ENCODE peak calls at places on chromosomes 12 and 14, in six cellular contexts. L is HCT116; V is effector memory CD4-positive, alpha-beta T cell; O is right lobe of liver; T is iPS DF 6.9; K is A673. G is an unnamed sample.

GRCh38 chr12:69329669-69330428 is 18.3 kb upstream of the LYZ start:
- DNase-seq in L (no peak), V (no peak), O (no peak), T (no peak), K (no peak), G (no peak)

GRCh38 chr14:92135269-92135668 is 13.5 kb downstream of the CPSF2 start:
- DNase-seq in L (peak; percentile 35), V (no peak), O (no peak), T (no peak), K (peak; percentile 26), G (no peak)

GRCh38 chr14:41925409-41925808 is 318.7 kb downstream of the LRFN5 start:
- DNase-seq in L (peak; percentile 10), V (no peak), O (no peak), T (no peak), K (peak; percentile 80), G (no peak)

GRCh38 chr14:68688872-68689371 is 103.9 kb downstream of the ZFP36L1 start:
- DNase-seq in L (no peak), V (no peak), O (no peak), T (no peak), K (peak; percentile 51), G (peak; percentile 41)

GRCh38 chr12:27488479-27488878 is 35.5 kb upstream of the PPFIBP1 start:
- DNase-seq in L (no peak), V (no peak), O (no peak), T (no peak), K (no peak), G (no peak)

GRCh38 chr12:54431911-54432814 is 13.1 kb upstream of the ITGA5 start:
- DNase-seq in L (no peak), V (no peak), O (no peak), T (no peak), K (peak; percentile 85), G (no peak)

GRCh38 chr12:22574921-22575320 is 30.6 kb upstream of the C2CD5 start:
- DNase-seq in L (no peak), V (no peak), O (no peak), T (no peak), K (no peak), G (no peak)

GRCh38 chr12:26499979-26500640 is 304.7 kb downstream of the SSPN start:
- DNase-seq in L (no peak), V (no peak), O (no peak), T (no peak), K (peak; percentile 58), G (no peak)

GRCh38 chr12:77133566-77133965 is 68.2 kb upstream of the E2F7 start:
- DNase-seq in L (no peak), V (no peak), O (no peak), T (peak; percentile 50), K (peak; percentile 76), G (no peak)

GRCh38 chr12:14239935-14240872 is 125.3 kb upstream of the ATF7IP start:
- DNase-seq in L (no peak), V (no peak), O (no peak), T (no peak), K (peak; percentile 82), G (no peak)

GRCh38 chr12:57476993-57477709 is 2.5 kb downstream of the ARHGAP9 start:
- DNase-seq in L (no peak), V (no peak), O (no peak), T (no peak), K (no peak), G (no peak)

GRCh38 chr14:36301159-36301558 is 19.3 kb downstream of the MBIP start:
- DNase-seq in L (no peak), V (no peak), O (no peak), T (no peak), K (no peak), G (no peak)

GRCh38 chr12:57727758-57728395 is 10.7 kb downstream of the AGAP2 start:
- DNase-seq in L (no peak), V (no peak), O (peak; percentile 55), T (no peak), K (no peak), G (no peak)

GRCh38 chr12:128245106-128245505 is 21.9 kb upstream of the TMEM132C start:
- DNase-seq in L (no peak), V (no peak), O (no peak), T (no peak), K (no peak), G (no peak)

GRCh38 chr14:23067847-23068791 is 10.8 kb upstream of the CDH24 start:
- DNase-seq in L (no peak), V (no peak), O (no peak), T (no peak), K (peak; percentile 28), G (no peak)

GRCh38 chr14:69171569-69171968 is 18.6 kb upstream of the DCAF5 start:
- DNase-seq in L (no peak), V (no peak), O (no peak), T (no peak), K (no peak), G (no peak)

GRCh38 chr14:70785556-70785955 is 23.8 kb downstream of the MAP3K9 start:
- DNase-seq in L (no peak), V (no peak), O (no peak), T (no peak), K (no peak), G (no peak)

GRCh38 chr14:39275395-39275794 is 41.7 kb downstream of the MIA2 start:
- DNase-seq in L (no peak), V (no peak), O (no peak), T (no peak), K (no peak), G (no peak)

GRCh38 chr14:87999282-87999681 is 5.7 kb upstream of the GPR65 start:
- DNase-seq in L (no peak), V (no peak), O (no peak), T (no peak), K (no peak), G (no peak)

GRCh38 chr12:28602760-28603638 is 412.7 kb downstream of the CCDC91 start:
- DNase-seq in L (no peak), V (no peak), O (no peak), T (no peak), K (no peak), G (no peak)

GRCh38 chr12:49808686-49809368 is 19.4 kb downstream of the NCKAP5L start:
- DNase-seq in L (no peak), V (no peak), O (no peak), T (no peak), K (no peak), G (no peak)

GRCh38 chr12:3379079-3379478 is 111.9 kb upstream of the PRMT8 start:
- DNase-seq in L (no peak), V (no peak), O (no peak), T (no peak), K (no peak), G (no peak)

GRCh38 chr14:35416108-35416750 is 11.7 kb upstream of the NFKBIA start:
- DNase-seq in L (no peak), V (peak; percentile 73), O (no peak), T (no peak), K (no peak), G (no peak)

GRCh38 chr12:50314629-50315312 is 31.5 kb upstream of the LIMA1 start:
- DNase-seq in L (no peak), V (no peak), O (no peak), T (peak; percentile 35), K (peak; percentile 75), G (no peak)

GRCh38 chr12:4274960-4275868 is 1.7 kb downstream of the CCND2 start:
- DNase-seq in L (no peak), V (no peak), O (no peak), T (no peak), K (no peak), G (no peak)

GRCh38 chr12:5171701-5172100 is 128.0 kb downstream of the KCNA5 start:
- DNase-seq in L (peak; percentile 23), V (no peak), O (no peak), T (peak; percentile 54), K (peak; percentile 37), G (no peak)

GRCh38 chr12:45725631-45726593 is 3.6 kb upstream of the ARID2 start:
- DNase-seq in L (no peak), V (no peak), O (no peak), T (no peak), K (peak; percentile 66), G (no peak)

DNA sequence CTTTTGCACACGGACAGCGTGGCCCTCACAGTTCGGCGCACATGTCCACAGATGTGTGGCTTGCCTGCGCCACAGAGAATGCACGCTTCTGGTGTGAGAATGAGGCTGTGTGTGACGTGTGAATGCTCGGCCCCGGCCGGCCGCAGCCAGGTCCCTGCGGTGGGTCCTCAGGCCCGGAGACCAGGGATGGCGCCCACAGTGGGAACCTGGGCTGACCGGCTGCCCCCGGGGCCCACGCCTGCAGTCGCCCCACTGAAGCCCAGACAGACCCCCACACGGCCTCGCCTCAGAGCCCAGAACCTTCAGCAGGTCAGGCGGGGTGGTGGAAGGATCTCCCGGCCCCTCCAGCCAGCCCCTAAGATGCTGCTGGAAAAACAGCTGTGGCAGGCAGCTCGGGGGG is 4.6 kb upstream of the C14orf180 start:
- DNase-seq in L (no peak), V (no peak), O (no peak), T (no peak), K (no peak), G (no peak)
- H3K4me1 ChIP-seq in L (no peaks in the 10 kb centered on the region), V (no peaks in the 10 kb centered on the region), O (no peaks in the 10 kb centered on the region), T (no peaks in the 10 kb centered on the region), K (no peaks in the 10 kb centered on the region), G (no peaks in the 10 kb centered on the region)

GRCh38 chr12:24404086-24404815 is 454.8 kb upstream of the SOX5 start:
- DNase-seq in L (no peak), V (no peak), O (no peak), T (no peak), K (no peak), G (no peak)
- H3K4me1 ChIP-seq in L (no peaks in the 10 kb centered on the region), V (no peaks in the 10 kb centered on the region), O (no peaks in the 10 kb centered on the region), T (no peaks in the 10 kb centered on the region), K (no peaks in the 10 kb centered on the region), G (no peaks in the 10 kb centered on the region)

DNA sequence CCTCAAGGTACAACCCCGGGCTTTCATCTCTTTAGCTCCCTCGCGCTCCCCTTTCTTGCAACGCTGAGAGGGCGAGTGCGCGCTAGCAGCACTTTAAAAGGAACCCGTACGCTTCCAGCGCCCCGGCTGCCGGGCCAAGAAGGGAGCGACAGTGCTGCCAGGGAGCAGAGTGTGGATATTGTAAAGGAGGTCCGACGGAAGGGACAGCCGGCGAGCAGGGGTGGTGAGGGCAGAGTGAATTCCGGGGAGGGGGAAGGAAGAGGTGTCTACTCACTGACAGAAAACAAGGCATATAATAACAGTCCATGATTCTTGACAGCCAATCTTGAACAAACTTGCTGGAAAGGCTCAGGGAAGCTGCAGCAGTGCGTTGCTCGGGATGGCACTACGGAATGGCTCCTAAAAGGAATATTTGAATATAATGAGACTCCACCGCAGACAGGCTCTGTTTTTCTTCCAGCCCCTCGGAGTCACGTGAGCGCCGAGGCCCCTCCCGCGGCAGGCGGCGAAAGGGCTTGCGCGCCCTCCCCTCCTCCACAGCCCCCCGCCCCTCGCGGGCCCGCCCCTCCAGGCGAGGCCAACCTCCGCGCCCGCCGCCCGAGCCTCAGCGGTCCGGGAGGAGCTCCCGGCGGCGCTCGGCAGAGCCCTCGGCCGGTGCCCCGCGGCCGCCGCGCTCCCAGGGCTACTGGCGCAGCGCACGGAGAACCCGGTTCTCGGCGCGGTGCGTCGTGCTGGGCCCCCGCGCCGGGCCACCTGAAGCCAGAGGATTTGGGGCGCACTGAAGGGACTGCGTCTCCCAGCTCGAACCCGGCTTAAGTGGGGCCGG is 3.4 kb downstream of the BMP4 start:
- DNase-seq in L (no peak), V (no peak), O (peak; percentile 92), T (no peak), K (peak; percentile 67), G (peak; percentile 94)
- H3K4me1 ChIP-seq in L (peaks cover 34% of the 10 kb centered on the region), V (peaks cover 19% of the 10 kb centered on the region), O (no peaks in the 10 kb centered on the region), T (no peaks in the 10 kb centered on the region), K (peaks cover 9% of the 10 kb centered on the region), G (peaks cover 4% of the 10 kb centered on the region)

DNA sequence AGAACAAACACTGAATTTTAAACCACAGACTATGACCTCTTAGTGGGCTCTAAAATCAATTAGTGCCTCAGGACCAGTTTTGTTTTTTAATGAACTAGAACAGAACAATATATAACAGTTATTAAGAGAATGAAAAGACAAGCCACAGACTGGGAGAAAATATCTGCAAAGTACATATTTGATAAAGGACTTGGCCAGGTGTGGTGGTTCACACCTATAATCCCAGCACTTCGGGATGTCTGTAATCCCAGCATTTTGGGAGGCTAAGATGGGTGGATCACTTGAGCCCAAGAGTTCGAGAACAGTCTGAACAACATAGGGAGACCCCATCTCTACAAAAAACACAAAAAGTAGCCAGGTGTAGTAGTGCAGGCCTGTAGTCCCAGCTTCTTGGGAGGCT is 36.2 kb downstream of the PPP1R13B start:
- DNase-seq in L (no peak), V (no peak), O (no peak), T (no peak), K (no peak), G (no peak)
- H3K4me1 ChIP-seq in L (no peaks in the 10 kb centered on the region), V (no peaks in the 10 kb centered on the region), O (no peaks in the 10 kb centered on the region), T (no peaks in the 10 kb centered on the region), K (no peaks in the 10 kb centered on the region), G (no peaks in the 10 kb centered on the region)